ENCODE peak calls at places on chromosomes 2 and 18, in seven cellular contexts. S, F, V, Q, U, E and L are unnamed samples.

GRCh38 chr2:232781765-232782164 is 5.4 kb upstream of the KCNJ13 start:
- DNase-seq in S (no peak), F (no peak), V (no peak), Q (peak), U (no peak), E (peak), L (no peak)

GRCh38 chr2:234290671-234291070 is 206.2 kb downstream of the ARL4C start:
- DNase-seq in S (no peak), F (no peak), V (no peak), Q (no peak), U (no peak), E (peak), L (no peak)

GRCh38 chr2:96698221-96698861 is 41.5 kb downstream of the LMAN2L start:
- DNase-seq in S (no peak), F (no peak), V (no peak), Q (no peak), U (no peak), E (no peak), L (no peak)

GRCh38 chr2:118120001-118120400 is 31.7 kb downstream of the INSIG2 start:
- DNase-seq in S (no peak), F (no peak), V (no peak), Q (no peak), U (no peak), E (no peak), L (no peak)

GRCh38 chr2:236397681-236398080 is 133.5 kb upstream of the ASB18 start:
- DNase-seq in S (no peak), F (no peak), V (no peak), Q (no peak), U (no peak), E (no peak), L (no peak)

GRCh38 chr2:28250006-28250405 is 142.7 kb upstream of the FOSL2 start:
- DNase-seq in S (peak), F (no peak), V (peak), Q (no peak), U (no peak), E (no peak), L (no peak)

GRCh38 chr2:17257194-17257909 is 260.9 kb downstream of the RAD51AP2 start:
- DNase-seq in S (no peak), F (no peak), V (no peak), Q (no peak), U (no peak), E (no peak), L (no peak)

GRCh38 chr2:42095923-42096408 is 48.1 kb downstream of the PKDCC start:
- DNase-seq in S (no peak), F (peak), V (peak), Q (peak), U (peak), E (no peak), L (peak)

GRCh38 chr2:238032755-238033337 is 28.0 kb upstream of the SCLY start:
- DNase-seq in S (no peak), F (no peak), V (no peak), Q (no peak), U (no peak), E (no peak), L (no peak)

GRCh38 chr2:142954488-142954887 is 77.0 kb downstream of the KYNU start:
- DNase-seq in S (no peak), F (no peak), V (no peak), Q (no peak), U (no peak), E (no peak), L (no peak)

DNA sequence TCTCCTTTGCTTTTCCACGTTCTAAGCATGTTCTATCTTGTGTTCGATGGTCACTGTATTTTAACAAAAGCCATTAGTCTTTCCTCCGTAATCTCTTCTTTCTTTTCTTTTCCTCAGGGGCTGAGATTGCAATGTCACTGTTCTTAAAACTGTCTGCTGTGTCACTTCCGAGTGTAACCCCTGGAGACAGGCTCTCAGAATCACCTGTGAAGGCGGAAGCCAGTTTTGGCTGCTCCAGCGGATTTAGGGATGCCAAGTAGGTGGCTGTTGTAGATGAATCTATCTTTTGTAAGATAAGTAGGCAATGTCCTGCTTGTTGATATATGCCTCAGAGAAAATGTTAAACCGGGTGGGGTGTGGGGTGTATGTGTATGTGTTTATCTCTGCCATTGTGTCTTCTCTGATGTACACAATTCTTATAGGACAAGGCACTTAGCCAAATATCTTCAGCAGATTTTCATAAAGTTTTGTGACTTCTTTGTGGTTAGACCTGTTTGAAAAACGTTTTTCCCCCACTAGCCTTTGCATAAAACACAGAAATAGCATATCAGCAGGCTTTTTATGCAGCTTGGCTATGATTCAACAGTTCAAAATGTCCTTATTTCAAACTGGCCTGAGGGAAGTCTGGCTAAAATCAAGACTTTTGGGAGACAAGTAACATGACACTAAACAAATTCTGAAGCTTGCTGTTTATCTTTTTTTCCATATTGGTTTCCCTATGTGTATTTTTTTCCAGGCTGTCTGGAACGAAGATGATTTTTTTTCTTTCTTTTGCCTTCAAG is 94.9 kb upstream of the L3MBTL4 start:
- DNase-seq in S (no peak), F (no peak), V (no peak), Q (no peak), U (no peak), E (no peak), L (no peak)
- TF ChIP-seq SP1 in S (no peak), F (no peak), V (no peak), Q (no peak), U (no peak), E (no peak), L (no peak)

DNA sequence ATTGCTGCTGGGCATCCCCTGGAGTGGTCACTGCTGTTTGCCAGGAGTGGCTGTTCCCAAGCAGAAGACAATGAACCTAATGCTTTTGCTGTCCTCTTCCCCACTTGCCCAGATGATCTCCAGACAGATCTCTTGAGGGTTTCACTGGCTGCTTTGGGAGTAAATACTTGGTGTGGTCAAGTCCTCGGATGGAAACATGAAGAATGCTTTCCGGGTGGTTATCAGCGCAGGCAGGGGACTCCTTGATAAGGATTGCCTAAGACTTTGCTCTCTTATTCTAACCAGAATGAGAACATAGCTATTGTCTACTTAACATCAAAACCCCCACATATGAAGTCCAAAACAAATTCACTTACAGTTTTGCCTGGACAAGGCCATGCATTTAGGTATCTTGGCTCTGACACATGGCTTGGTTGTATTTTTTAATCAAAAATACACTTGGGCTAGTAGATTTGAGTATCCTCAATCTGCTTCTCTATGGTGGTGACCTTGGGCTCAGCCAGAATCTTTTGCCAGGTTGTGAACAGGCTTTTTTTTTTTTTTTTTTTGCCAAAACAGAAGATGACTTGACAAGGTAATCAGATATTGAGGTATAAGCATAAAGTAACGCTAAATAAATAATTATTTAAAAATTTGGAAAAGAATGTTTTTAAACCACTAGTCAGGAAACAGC is 34.8 kb upstream of the MYO3B start:
- DNase-seq in S (no peak), F (no peak), V (no peak), Q (no peak), U (peak), E (no peak), L (no peak)
- TF ChIP-seq SP1 in S (no peak), F (no peak), V (no peak), Q (no peak), U (no peak), E (no peak), L (no peak)

DNA sequence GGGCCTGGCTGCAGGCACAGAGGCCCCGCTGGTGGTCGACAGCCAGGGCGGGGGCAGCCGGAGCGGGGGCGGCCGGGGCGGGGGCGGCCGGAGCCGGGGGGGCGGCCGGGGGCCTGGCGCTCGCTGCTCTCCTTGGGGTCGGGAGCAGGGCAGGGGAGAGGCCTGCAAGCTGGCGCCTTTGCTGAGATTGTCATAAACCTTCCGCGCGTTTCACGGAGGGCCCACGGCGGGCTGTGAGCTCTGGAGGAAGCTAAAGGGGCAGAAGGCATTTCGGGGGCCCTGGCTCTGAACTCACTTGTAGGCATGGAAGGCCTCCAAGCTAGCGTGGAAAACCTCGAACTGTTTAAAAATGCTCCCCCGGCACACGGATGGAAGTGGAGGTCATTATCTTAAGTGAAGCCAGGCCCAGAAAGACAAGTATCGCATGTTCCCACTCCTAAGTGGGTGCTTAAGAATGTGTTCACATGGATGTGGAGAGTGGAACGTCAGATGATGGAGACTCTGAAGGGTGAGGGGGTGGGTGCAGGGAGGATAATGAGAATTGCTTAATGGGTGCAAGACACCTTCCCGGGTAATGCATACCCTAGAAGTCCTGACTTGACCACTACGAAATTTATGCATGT is 629 bp downstream of the PRELID3A start:
- DNase-seq in S (no peak), F (no peak), V (no peak), Q (no peak), U (peak), E (no peak), L (no peak)
- TF ChIP-seq SP1 in S (no peak), F (no peak), V (no peak), Q (no peak), U (no peak), E (no peak), L (no peak)

DNA sequence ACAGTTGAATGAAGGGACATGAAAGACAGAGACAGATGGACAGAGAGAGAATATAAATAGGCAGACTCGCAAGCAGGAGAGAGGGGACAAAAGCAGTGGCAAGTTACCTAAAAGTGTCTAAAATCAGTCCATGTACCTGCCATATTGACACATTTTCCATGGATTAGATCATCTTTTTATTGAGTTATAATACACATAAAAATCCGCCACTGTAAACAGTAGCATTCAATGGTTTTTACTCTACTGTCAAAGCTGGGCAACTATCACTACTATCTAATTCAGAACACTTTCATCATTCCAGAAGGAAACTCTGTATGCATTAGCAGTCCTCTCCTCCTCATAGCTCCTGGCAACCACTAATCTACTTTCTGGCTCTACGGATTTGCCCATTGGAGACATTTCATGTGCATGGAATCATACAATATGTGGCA is 10.1 kb downstream of the CFAP210 start:
- DNase-seq in S (no peak), F (no peak), V (no peak), Q (no peak), U (no peak), E (no peak), L (no peak)
- TF ChIP-seq SP1 in S (no peak), F (no peak), V (no peak), Q (no peak), U (no peak), E (no peak), L (no peak)

DNA sequence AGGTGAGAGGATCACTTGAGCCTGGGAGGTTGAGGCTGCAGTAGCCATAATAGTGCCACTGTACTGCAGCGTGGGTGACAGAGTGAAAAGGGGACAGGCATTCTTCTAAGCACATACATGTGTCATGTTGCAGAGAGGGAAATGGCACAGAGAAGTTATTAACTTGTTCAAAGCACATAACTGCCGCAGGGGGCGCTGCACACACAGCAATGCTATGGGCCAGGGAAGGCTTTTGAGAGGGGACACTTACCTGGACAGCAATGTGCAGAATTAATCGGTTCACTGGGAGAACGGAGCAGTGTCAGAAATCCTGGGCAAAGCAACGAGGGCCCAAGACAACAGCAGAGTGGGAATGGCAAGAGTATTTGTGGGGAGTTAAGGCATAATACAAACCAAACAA is 2.4 kb downstream of the SCYGR8 start:
- DNase-seq in S (no peak), F (peak), V (peak), Q (peak), U (peak), E (no peak), L (peak)
- TF ChIP-seq SP1 in S (no peak), F (no peak), V (no peak), Q (no peak), U (no peak), E (no peak), L (no peak)

GRCh38 chr2:223404616-223405015 is 197.5 kb downstream of the SCG2 start:
- DNase-seq in S (no peak), F (no peak), V (no peak), Q (no peak), U (no peak), E (no peak), L (no peak)
- TF ChIP-seq SP1 in S (no peak), F (no peak), V (no peak), Q (no peak), U (no peak), E (no peak), L (no peak)

GRCh38 chr2:149715005-149715592 is 127.5 kb upstream of the MMADHC start:
- DNase-seq in S (peak), F (peak), V (peak), Q (peak), U (peak), E (no peak), L (peak)
- TF ChIP-seq SP1 in S (no peak), F (no peak), V (no peak), Q (no peak), U (no peak), E (no peak), L (no peak)

GRCh38 chr2:112092286-112093041 is 37.4 kb downstream of the TMEM87B start:
- DNase-seq in S (no peak), F (no peak), V (no peak), Q (no peak), U (no peak), E (no peak), L (no peak)
- TF ChIP-seq SP1 in S (no peak), F (no peak), V (no peak), Q (no peak), U (no peak), E (no peak), L (no peak)

GRCh38 chr2:159713691-159714585 is 1.6 kb downstream of the MARCHF7 start:
- DNase-seq in S (no peak), F (no peak), V (no peak), Q (peak), U (peak), E (no peak), L (no peak)
- TF ChIP-seq SP1 in S (no peak), F (no peak), V (no peak), Q (no peak), U (no peak), E (no peak), L (no peak)

DNA sequence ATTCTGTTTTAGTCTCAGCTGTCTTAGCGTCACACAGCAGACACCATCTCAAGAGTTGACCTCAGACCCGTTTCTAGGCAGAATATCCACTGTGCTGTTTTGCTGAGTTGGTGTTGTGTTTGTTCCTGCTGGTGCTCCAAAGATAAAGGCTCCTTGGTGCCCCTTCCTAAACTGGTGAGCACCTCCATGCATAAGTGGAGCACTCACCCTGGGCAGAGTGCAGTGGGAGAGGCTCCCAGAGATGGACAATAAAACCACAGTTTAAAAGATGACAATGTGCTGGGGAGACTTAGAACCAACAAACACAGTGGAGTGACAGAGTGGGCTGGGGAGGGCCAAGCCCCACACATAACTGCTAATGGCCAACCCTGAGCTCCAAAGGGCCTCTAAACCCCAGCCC is 271.1 kb downstream of the PHLPP1 start:
- DNase-seq in S (no peak), F (no peak), V (no peak), Q (no peak), U (no peak), E (no peak), L (no peak)
- TF ChIP-seq SP1 in S (no peak), F (no peak), V (no peak), Q (no peak), U (no peak), E (no peak), L (no peak)